ENCODE peak calls at places on chromosomes 4 and X, in five cellular contexts. B, K, S, A and Q are unnamed samples.
A peak's percentile ranks its signal among the peaks of the same experiment; 100 is the strongest.

GRCh38 chr4:147480891-147481576 is at the start of gene EDNRA:
- DNase-seq in B (peak; percentile 12), S (no peak), K (peak; percentile 71), A (peak; percentile 58), Q (no peak)

GRCh38 chrX:70456256-70456655 is 11.6 kb downstream of the DLG3 start:
- DNase-seq in S (no peak), A (no peak), K (no peak), B (no peak), Q (no peak)

GRCh38 chrX:154125356-154126040 is 18.5 kb upstream of the OPN1LW start:
- DNase-seq in K (no peak), S (no peak), A (peak; percentile 73), B (no peak), Q (no peak)

GRCh38 chrX:77595848-77596247 is 148.7 kb downstream of the FGF16 start:
- DNase-seq in S (no peak), K (no peak), A (no peak), B (no peak), Q (no peak)

GRCh38 chr4:40334591-40335507 is at the start of gene CHRNA9:
- DNase-seq in K (no peak), B (no peak), A (no peak), S (no peak), Q (no peak)

GRCh38 chrX:109735241-109735744 is 2.2 kb upstream of the ACSL4 start:
- DNase-seq in K (no peak), S (no peak), B (no peak), A (no peak), Q (no peak)

GRCh38 chr4:37666625-37667071 is 19.5 kb downstream of the RELL1 start:
- DNase-seq in A (peak; percentile 73), B (peak; percentile 84), K (no peak), S (peak; percentile 65), Q (no peak)

GRCh38 chr4:95285797-95286196 is 263.0 kb downstream of the UNC5C start:
- DNase-seq in S (no peak), A (no peak), B (no peak), K (no peak), Q (no peak)

GRCh38 chr4:124459196-124459921 is 253.2 kb downstream of the ANKRD50 start:
- DNase-seq in A (no peak), S (no peak), B (no peak), K (no peak), Q (no peak)

GRCh38 chr4:223913-224497 is 81.3 kb downstream of the ZNF732 start:
- DNase-seq in A (no peak), S (no peak), K (no peak), B (no peak), Q (no peak)
- H3K9me3 ChIP-seq in A (peaks cover 5% of the 10 kb centered on the region), S (peaks cover 64% of the 10 kb centered on the region), K (peaks cover 15% of the 10 kb centered on the region), B (peaks cover 9% of the 10 kb centered on the region), Q (peaks cover 3% of the 10 kb centered on the region)

DNA sequence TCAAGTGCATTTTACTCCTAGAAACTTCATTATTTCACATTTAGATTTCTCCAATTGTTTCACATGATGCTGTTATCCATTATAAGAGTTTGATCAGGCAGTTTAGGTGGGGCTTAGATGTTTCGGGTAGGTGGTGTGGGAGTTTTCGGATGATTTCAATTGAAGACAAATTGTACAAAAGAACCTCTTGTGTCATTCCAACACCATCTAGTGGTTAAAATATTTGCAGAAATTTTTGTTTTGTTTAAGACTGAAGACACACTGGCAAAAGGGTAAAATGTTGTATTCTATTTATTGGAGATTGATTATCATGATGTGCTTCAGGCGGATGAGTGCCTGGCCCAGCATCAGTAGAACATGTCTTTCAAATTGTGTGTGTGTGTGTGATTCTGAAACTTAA is 212.7 kb downstream of the SH3BGRL start:
- DNase-seq in S (no peak), B (peak; percentile 38), K (no peak), A (no peak), Q (no peak)
- TF ChIP-seq CTCF in S (no peak), B (peak; percentile 50), K (peak; percentile 5), A (no peak), Q (no peak)

GRCh38 chr4:19693949-19694597 is 557.6 kb upstream of the SLIT2 start:
- DNase-seq in S (peak; percentile 4), B (no peak), A (no peak), K (no peak), Q (no peak)

GRCh38 chr4:19698961-19699360 is 552.7 kb upstream of the SLIT2 start:
- DNase-seq in B (no peak), A (no peak), K (no peak), S (no peak), Q (no peak)

GRCh38 chr4:19689511-19689910 is 562.2 kb upstream of the SLIT2 start:
- DNase-seq in A (no peak), K (no peak), S (no peak), B (peak; percentile 75), Q (no peak)

DNA sequence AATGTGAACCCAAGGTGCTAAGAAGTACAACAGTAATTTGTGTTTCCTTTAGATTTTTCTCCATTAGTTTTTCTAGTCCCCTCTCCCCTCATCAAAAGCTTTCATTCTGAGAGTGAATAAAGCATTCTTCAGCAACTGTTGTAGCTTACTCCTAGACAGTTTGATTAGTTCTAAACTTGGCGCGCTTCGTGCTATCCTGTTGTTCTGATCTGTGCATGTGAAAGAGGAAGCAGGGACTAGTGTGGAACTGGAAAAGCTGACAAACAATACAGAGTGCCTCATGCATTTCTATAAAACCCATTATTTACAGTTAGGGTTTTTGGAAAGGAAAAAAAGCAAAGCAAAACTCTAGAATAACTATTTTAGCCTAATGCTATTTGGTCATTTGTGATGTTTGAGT is 556.9 kb upstream of the SLIT2 start:
- DNase-seq in B (no peak), A (no peak), S (no peak), K (no peak), Q (no peak)
- H3K9me3 ChIP-seq in B (no peaks in the 10 kb centered on the region), A (peaks cover 4% of the 10 kb centered on the region), S (peaks cover 5% of the 10 kb centered on the region), K (no peaks in the 10 kb centered on the region), Q (no peaks in the 10 kb centered on the region)

DNA sequence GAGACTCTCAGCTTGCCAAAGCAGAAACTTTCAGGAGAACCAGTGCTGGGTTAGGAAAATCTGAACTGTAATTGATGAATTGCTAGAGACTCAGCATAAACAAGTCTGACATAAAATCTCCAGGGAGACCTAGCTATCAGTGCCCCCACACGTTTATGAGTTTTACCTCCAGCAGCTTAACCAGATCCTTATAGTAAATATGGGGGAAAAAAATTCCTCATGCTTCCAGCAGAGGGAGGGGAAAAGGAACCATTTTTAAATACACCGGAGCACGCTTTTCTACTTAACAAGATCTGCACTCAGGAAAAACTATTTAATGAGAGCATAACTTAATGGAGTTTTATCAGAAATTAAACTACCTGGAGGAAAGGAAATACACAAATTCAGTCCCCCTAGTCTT is 1040.7 kb upstream of the INTU start:
- DNase-seq in K (no peak), B (no peak), S (no peak), A (no peak), Q (no peak)
- TF ChIP-seq CTCF in K (peak; percentile 39), B (peak; percentile 42), S (no peak), A (peak; percentile 29), Q (no peak)

GRCh38 chrX:40867352-40867751 is 132.0 kb upstream of the MED14 start:
- DNase-seq in B (peak; percentile 70), S (no peak), A (peak; percentile 27), K (no peak), Q (no peak)

GRCh38 chrX:40868868-40869267 is 133.5 kb upstream of the MED14 start:
- DNase-seq in S (no peak), B (no peak), A (no peak), K (no peak), Q (no peak)

GRCh38 chrX:40866878-40867277 is 131.5 kb upstream of the MED14 start:
- DNase-seq in B (no peak), K (no peak), S (no peak), A (peak; percentile 33), Q (no peak)

GRCh38 chrX:40864972-40865371 is 129.6 kb upstream of the MED14 start:
- DNase-seq in A (peak; percentile 33), B (no peak), S (no peak), K (no peak), Q (no peak)

GRCh38 chrX:40863671-40864070 is 128.3 kb upstream of the MED14 start:
- DNase-seq in A (no peak), B (no peak), K (no peak), S (no peak), Q (no peak)
- H3K9me3 ChIP-seq in A (peaks cover 11% of the 10 kb centered on the region), B (no peaks in the 10 kb centered on the region), K (no peaks in the 10 kb centered on the region), S (no peaks in the 10 kb centered on the region), Q (no peaks in the 10 kb centered on the region)

DNA sequence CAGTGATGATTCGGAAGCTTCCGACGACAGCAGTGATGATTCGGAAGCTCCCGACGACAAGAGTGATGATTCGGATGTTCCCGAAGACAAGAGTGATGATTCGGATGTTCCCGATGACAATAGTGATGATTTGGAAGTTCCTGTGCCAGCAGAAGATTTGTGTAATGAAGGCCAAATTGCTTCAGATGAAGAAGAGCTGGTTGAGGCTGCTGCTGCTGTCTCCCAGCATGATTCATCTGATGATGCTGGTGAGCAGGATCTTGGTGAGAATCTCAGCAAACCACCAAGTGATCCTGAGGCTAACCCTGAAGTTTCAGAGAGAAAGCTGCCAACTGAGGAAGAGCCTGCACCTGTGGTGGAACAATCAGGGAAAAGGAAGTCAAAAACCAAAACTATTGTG is 14.2 kb downstream of the CXCR3 start:
- DNase-seq in B (peak; percentile 7), S (no peak), K (no peak), A (no peak), Q (no peak)
- TF ChIP-seq CTCF in B (no peak), S (no peak), K (no peak), A (no peak), Q (no peak)

GRCh38 chrX:2594491-2594890 is 93.7 kb upstream of the DHRSX start:
- DNase-seq in A (no peak), K (no peak), B (no peak), S (no peak), Q (no peak)

GRCh38 chrX:2592279-2592678 is 91.5 kb upstream of the DHRSX start:
- DNase-seq in A (no peak), B (peak; percentile 51), K (no peak), S (no peak), Q (no peak)

GRCh38 chrX:2596856-2597255 is 94.2 kb upstream of the CD99 start:
- DNase-seq in K (no peak), B (no peak), S (no peak), A (no peak), Q (no peak)

GRCh38 chrX:2595258-2595657 is 94.5 kb upstream of the DHRSX start:
- DNase-seq in A (no peak), K (no peak), S (no peak), B (no peak), Q (no peak)

GRCh38 chrX:2596050-2596449 is 95.0 kb upstream of the CD99 start:
- DNase-seq in B (peak; percentile 40), A (no peak), K (no peak), S (no peak), Q (no peak)
- H3K9me3 ChIP-seq in B (no peaks in the 10 kb centered on the region), A (no peaks in the 10 kb centered on the region), K (no peaks in the 10 kb centered on the region), S (no peaks in the 10 kb centered on the region), Q (no peaks in the 10 kb centered on the region)